ENCODE peak calls at places on chromosomes 6 and 20, in four cellular contexts. H, M, Z and F are unnamed samples.

GRCh38 chr6:99350573-99350972 is 1.1 kb upstream of the FAXC start:
- DNase-seq in Z (no peak), M (no peak), H (no peak), F (no peak)

GRCh38 chr6:11276228-11276627 is 43.8 kb upstream of the NEDD9 start:
- DNase-seq in Z (no peak), H (no peak), M (no peak), F (no peak)

GRCh38 chr6:110511401-110511800 is 35.0 kb upstream of the SLC22A16 start:
- DNase-seq in M (no peak), H (no peak), Z (no peak), F (no peak)

GRCh38 chr6:119327810-119328209 is 21.8 kb downstream of the MAN1A1 start:
- DNase-seq in M (no peak), H (no peak), Z (no peak), F (no peak)

GRCh38 chr6:36938536-36938935 is 16.0 kb upstream of the PI16 start:
- DNase-seq in M (no peak), Z (no peak), H (no peak), F (no peak)

GRCh38 chr6:71473908-71474307 is 185.3 kb downstream of the OGFRL1 start:
- DNase-seq in Z (no peak), M (no peak), H (peak; percentile 49), F (no peak)

GRCh38 chr20:29443819-29444218 is 1813.6 kb upstream of the DEFB115 start:
- DNase-seq in M (no peak), H (no peak), Z (no peak), F (no peak)

GRCh38 chr6:122696079-122696478 is 83.4 kb upstream of the FABP7 start:
- DNase-seq in H (no peak), Z (peak; percentile 66), M (no peak), F (no peak)

GRCh38 chr20:584375-585301 is 25.5 kb downstream of the TCF15 start:
- DNase-seq in Z (no peak), H (no peak), M (no peak), F (no peak)

GRCh38 chr6:121838842-121839241 is 403.4 kb downstream of the GJA1 start:
- DNase-seq in M (no peak), Z (no peak), H (no peak), F (no peak)

GRCh38 chr6:125310994-125311649 is 9.4 kb upstream of the HDDC2 start:
- DNase-seq in M (peak; percentile 30), H (no peak), Z (peak; percentile 76), F (peak; percentile 16)

GRCh38 chr6:143323729-143324465 is 126.6 kb downstream of the ADAT2 start:
- DNase-seq in M (no peak), H (no peak), Z (no peak), F (no peak)

GRCh38 chr6:159117031-159117430 is 52.2 kb upstream of the FNDC1 start:
- DNase-seq in H (no peak), M (no peak), Z (no peak), F (no peak)

GRCh38 chr20:25313608-25314007 is 65.7 kb downstream of the PYGB start:
- DNase-seq in M (no peak), H (no peak), Z (no peak), F (no peak)

GRCh38 chr20:25310268-25310920 is 62.5 kb downstream of the PYGB start:
- DNase-seq in M (peak; percentile 97), H (peak; percentile 54), Z (peak; percentile 45), F (no peak)

GRCh38 chr20:25308671-25309394 is 60.9 kb downstream of the PYGB start:
- DNase-seq in M (no peak), Z (no peak), H (no peak), F (no peak)

GRCh38 chr20:25309395-25310267 is 61.7 kb downstream of the PYGB start:
- DNase-seq in Z (no peak), M (peak; percentile 87), H (peak; percentile 58), F (no peak)

GRCh38 chr20:25310921-25311728 is 63.2 kb downstream of the PYGB start:
- DNase-seq in M (no peak), H (no peak), Z (no peak), F (no peak)
- TF ChIP-seq CTCF in M (no peak), H (no peak), Z (no peak), F (no peak)

GRCh38 chr6:33052627-33053026 is 20.8 kb downstream of the HLA-DPA1 start:
- DNase-seq in M (no peak), H (no peak), Z (no peak), F (no peak)

GRCh38 chr6:33050013-33050800 is 23.2 kb downstream of the HLA-DPA1 start:
- DNase-seq in M (no peak), H (no peak), Z (no peak), F (no peak)

GRCh38 chr6:33053230-33053629 is 20.2 kb downstream of the HLA-DPA1 start:
- DNase-seq in Z (no peak), H (no peak), M (no peak), F (no peak)

GRCh38 chr6:33049323-33049722 is 24.1 kb downstream of the HLA-DPA1 start:
- DNase-seq in Z (no peak), M (no peak), H (no peak), F (no peak)
- TF ChIP-seq CTCF in Z (peak; percentile 40), M (no peak), H (no peak), F (no peak)

GRCh38 chr20:15378151-15378550 is 1040.7 kb upstream of the FLRT3 start:
- DNase-seq in H (no peak), M (no peak), Z (no peak), F (no peak)
- TF ChIP-seq CTCF in H (no peak), M (peak; percentile 6), Z (no peak), F (no peak)

GRCh38 chr20:16378122-16378521 is 195.1 kb downstream of the KIF16B start:
- DNase-seq in H (no peak), Z (no peak), M (no peak), F (no peak)
- TF ChIP-seq CTCF in H (no peak), Z (no peak), M (no peak), F (no peak)

GRCh38 chr20:10466325-10466724 is 31.2 kb downstream of the SLX4IP start:
- DNase-seq in M (no peak), Z (peak; percentile 79), H (no peak), F (peak; percentile 14)

GRCh38 chr20:10466855-10467254 is 31.8 kb downstream of the SLX4IP start:
- DNase-seq in H (no peak), M (no peak), Z (peak; percentile 43), F (no peak)

GRCh38 chr20:10467985-10468845 is 33.1 kb downstream of the SLX4IP start:
- DNase-seq in Z (no peak), H (no peak), M (no peak), F (no peak)

GRCh38 chr20:10474606-10475184 is 39.6 kb downstream of the SLX4IP start:
- DNase-seq in M (no peak), Z (no peak), H (no peak), F (no peak)

DNA sequence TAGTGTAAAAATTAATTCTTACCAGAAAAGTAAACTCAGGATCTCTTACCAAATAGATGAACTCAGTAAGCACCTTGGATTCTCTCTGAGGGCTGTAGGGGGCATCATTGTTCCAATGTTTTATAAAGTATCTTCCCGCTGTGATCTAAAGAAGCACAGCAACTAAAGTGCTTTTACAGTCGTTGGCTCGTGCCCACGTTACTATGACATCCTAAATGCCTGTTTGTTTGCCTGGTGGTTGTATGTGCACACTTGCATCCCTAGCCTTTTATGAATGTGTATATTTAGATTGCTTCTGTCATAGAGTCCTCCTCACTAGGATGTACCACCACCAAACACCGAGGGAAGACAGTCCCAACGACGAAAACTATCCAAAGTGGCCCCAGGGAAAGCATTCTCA is 34.5 kb downstream of the SLX4IP start:
- DNase-seq in M (peak; percentile 76), H (peak; percentile 42), Z (peak; percentile 96), F (peak; percentile 16)
- TF ChIP-seq CTCF in M (peak; percentile 84), H (peak; percentile 79), Z (peak; percentile 80), F (peak; percentile 69)

GRCh38 chr6:149003560-149003959 is 256.7 kb downstream of the UST start:
- DNase-seq in M (no peak), Z (no peak), H (no peak), F (no peak)

GRCh38 chr6:149007846-149008245 is 261.0 kb downstream of the UST start:
- DNase-seq in Z (no peak), M (no peak), H (no peak), F (no peak)

GRCh38 chr6:149004664-149005063 is 257.8 kb downstream of the UST start:
- DNase-seq in Z (no peak), H (no peak), M (no peak), F (no peak)

GRCh38 chr6:149012040-149012545 is 265.3 kb downstream of the UST start:
- DNase-seq in Z (peak; percentile 56), H (no peak), M (peak; percentile 65), F (no peak)

DNA sequence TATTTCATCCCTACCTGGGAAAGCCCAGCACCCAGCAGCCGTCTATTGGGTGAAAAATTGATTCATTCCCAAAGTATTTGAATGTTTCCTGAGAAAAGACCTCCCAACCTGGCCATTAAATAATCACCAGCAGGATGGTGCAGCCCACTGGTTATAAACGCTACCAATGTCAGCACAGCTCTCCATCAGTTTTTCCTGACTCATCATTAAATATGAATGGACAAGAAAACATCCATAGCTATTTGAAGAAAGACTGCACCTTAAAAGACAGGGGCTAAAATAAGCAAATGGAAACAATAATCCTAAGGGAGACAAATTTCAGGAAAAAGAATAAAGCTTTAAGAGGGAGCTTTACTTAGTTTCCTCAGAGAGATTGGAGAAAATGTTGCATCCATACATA is 261.9 kb downstream of the UST start:
- DNase-seq in M (no peak), H (no peak), Z (no peak), F (no peak)
- TF ChIP-seq CTCF in M (no peak), H (no peak), Z (no peak), F (no peak)